ENCODE peak calls at places on chromosomes 2 and 18, in six cellular contexts. B is BJ, V is right lobe of liver, Z is kidney, W is astrocyte, R is neural progenitor cell. A is an unnamed sample.

GRCh38 chr2:236939751-236940229 is 145.9 kb upstream of the COPS8 start:
- DNase-seq in B (no peak), V (no peak), Z (no peak), W (peak), R (no peak), A (no peak)

GRCh38 chr18:35588995-35589394 is 7.5 kb downstream of the GALNT1 start:
- DNase-seq in B (no peak), V (no peak), Z (no peak), W (no peak), R (peak), A (no peak)

GRCh38 chr18:63890950-63891304 is 3.4 kb downstream of the SERPINB2 start:
- DNase-seq in B (no peak), V (no peak), Z (no peak), W (no peak), R (no peak), A (no peak)

GRCh38 chr18:21496277-21496835 is 104.1 kb downstream of the ESCO1 start:
- DNase-seq in B (no peak), V (no peak), Z (no peak), W (no peak), R (no peak), A (no peak)

GRCh38 chr2:116319935-116320334 is 1494.6 kb upstream of the DDX18 start:
- DNase-seq in B (no peak), V (no peak), Z (no peak), W (no peak), R (peak), A (peak)

GRCh38 chr2:3198119-3198518 is 179.5 kb downstream of the EIPR1 start:
- DNase-seq in B (no peak), V (no peak), Z (no peak), W (no peak), R (peak), A (no peak)

GRCh38 chr2:162992828-162993227 is 154.3 kb upstream of the KCNH7 start:
- DNase-seq in B (no peak), V (no peak), Z (no peak), W (no peak), R (no peak), A (no peak)

GRCh38 chr2:184187421-184187971 is 410.8 kb upstream of the ZNF804A start:
- DNase-seq in B (no peak), V (no peak), Z (peak), W (no peak), R (no peak), A (no peak)

GRCh38 chr2:63881208-63881607 is 39.5 kb downstream of the UGP2 start:
- DNase-seq in B (no peak), V (no peak), Z (no peak), W (no peak), R (no peak), A (no peak)

GRCh38 chr2:20061940-20062339 is 10.5 kb upstream of the LAPTM4A start:
- DNase-seq in B (no peak), V (no peak), Z (no peak), W (no peak), R (no peak), A (no peak)

GRCh38 chr2:20353597-20353996 is 3.0 kb upstream of the PUM2 start:
- DNase-seq in B (no peak), V (no peak), Z (no peak), W (no peak), R (no peak), A (no peak)

GRCh38 chr2:190880374-190881073 is at the start of gene GLS:
- DNase-seq in B (peak), V (peak), Z (peak), W (peak), R (peak), A (peak)

GRCh38 chr2:70716131-70716766 is 51.8 kb downstream of the ADD2 start:
- DNase-seq in B (no peak), V (no peak), Z (no peak), W (no peak), R (no peak), A (no peak)

GRCh38 chr2:170255971-170256370 is 78.0 kb downstream of the MYO3B start:
- DNase-seq in B (peak), V (no peak), Z (no peak), W (peak), R (no peak), A (no peak)

GRCh38 chr2:135563793-135564192 is 32.5 kb downstream of the R3HDM1 start:
- DNase-seq in B (no peak), V (no peak), Z (no peak), W (peak), R (no peak), A (no peak)

GRCh38 chr2:74917702-74918619 is 40.5 kb upstream of the POLE4 start:
- DNase-seq in B (peak), V (no peak), Z (no peak), W (peak), R (no peak), A (no peak)

GRCh38 chr2:185782223-185782769 is 43.7 kb downstream of the FSIP2 start:
- DNase-seq in B (no peak), V (no peak), Z (no peak), W (no peak), R (no peak), A (no peak)

GRCh38 chr18:8706981-8707940 is 1.9 kb downstream of the MTCL1 start:
- DNase-seq in B (no peak), V (peak), Z (peak), W (peak), R (peak), A (no peak)

GRCh38 chr2:127365211-127365643 is 22.5 kb downstream of the MAP3K2 start:
- DNase-seq in B (no peak), V (no peak), Z (no peak), W (no peak), R (peak), A (no peak)

GRCh38 chr2:32723467-32724079 is 95.7 kb downstream of the TTC27 start:
- DNase-seq in B (no peak), V (no peak), Z (no peak), W (no peak), R (no peak), A (no peak)

GRCh38 chr18:61216086-61216485 is 117.1 kb upstream of the CDH20 start:
- DNase-seq in B (no peak), V (no peak), Z (no peak), W (no peak), R (no peak), A (no peak)

DNA sequence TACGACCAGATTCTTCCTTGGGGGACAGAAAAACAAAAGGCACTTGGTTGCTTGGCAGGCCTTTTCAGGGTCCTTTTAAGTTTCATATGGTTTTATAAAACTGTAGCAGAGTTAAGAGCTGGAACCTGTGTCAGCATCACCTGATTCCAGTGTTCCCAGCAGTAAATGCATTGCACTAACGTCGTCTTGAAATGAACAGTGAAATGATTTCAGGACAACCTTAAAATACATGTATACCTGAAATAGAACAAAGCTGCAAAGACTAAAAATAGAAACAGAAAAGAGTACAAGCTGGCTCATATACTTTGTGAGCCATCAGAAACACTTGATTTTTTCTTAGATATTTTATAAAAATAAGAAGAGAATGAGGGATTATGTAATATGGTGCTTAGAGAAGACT is 51.9 kb downstream of the ACSL3 start:
- DNase-seq in B (no peak), V (no peak), Z (no peak), W (no peak), R (no peak), A (no peak)
- H3K4me3 ChIP-seq in B (no peak), V (no peak), Z (no peak), W (no peak), R (no peak), A (no peak)

GRCh38 chr2:240340361-240340761 is 95.1 kb upstream of the GPC1 start:
- DNase-seq in B (no peak), V (no peak), Z (no peak), W (no peak), R (no peak), A (no peak)

GRCh38 chr2:240344904-240345303 is 90.6 kb upstream of the GPC1 start:
- DNase-seq in B (no peak), V (no peak), Z (no peak), W (no peak), R (no peak), A (no peak)

GRCh38 chr2:240341064-240341463 is 94.4 kb upstream of the GPC1 start:
- DNase-seq in B (no peak), V (no peak), Z (no peak), W (no peak), R (no peak), A (no peak)

GRCh38 chr2:240346015-240346752 is 89.3 kb upstream of the GPC1 start:
- DNase-seq in B (no peak), V (no peak), Z (peak), W (no peak), R (no peak), A (no peak)

GRCh38 chr2:240343548-240343947 is 91.9 kb upstream of the GPC1 start:
- DNase-seq in B (no peak), V (no peak), Z (no peak), W (no peak), R (no peak), A (no peak)
- TF ChIP-seq CTCF in B (no peak), V (no peak), Z (no peak), W (no peak), R (no peak), A (no peak)

GRCh38 chr2:54677476-54678265 is 45.8 kb upstream of the EML6 start:
- DNase-seq in B (no peak), V (no peak), Z (no peak), W (no peak), R (no peak), A (no peak)
- H3K4me3 ChIP-seq in B (no peak), V (no peak), Z (no peak), W (no peak), R (no peak), A (no peak)

DNA sequence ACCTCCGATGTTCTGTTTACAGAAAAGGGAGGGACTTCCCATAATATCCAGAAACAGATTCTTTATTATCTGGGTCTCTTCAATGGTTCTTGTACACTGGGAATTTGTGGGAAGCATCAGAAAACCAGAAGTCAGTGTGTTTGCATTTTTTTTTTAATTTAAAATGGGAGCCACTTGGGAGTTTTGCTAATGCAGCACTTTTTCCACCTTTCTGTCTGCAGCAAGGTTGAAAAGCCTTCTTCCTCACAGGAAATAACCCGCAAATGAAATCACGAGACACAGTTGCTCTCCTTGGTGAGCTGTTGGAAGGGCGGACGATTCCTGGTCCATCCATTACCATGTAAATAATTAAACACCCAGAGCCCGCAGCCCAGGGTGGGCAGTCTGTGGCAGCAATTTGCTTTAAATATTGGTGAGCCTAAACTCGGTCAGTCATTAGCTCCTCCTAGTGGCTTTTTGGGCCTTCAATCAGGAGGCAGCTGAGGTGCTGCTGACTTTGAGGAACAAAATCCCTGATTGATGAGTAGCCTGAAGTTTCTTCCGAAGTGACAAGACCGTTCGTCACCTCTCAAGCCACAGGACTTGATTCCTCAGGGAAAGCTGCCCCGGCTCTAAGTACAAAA is 471.5 kb downstream of the EPHA4 start:
- DNase-seq in B (no peak), V (no peak), Z (no peak), W (no peak), R (peak), A (no peak)
- TF ChIP-seq CTCF in B (peak), V (peak), Z (no peak), W (peak), R (peak), A (peak)

GRCh38 chr18:62484941-62485340 is 37.9 kb upstream of the ZCCHC2 start:
- DNase-seq in B (no peak), V (no peak), Z (no peak), W (no peak), R (no peak), A (no peak)

GRCh38 chr18:62487161-62487560 is 35.7 kb upstream of the ZCCHC2 start:
- DNase-seq in B (no peak), V (no peak), Z (no peak), W (no peak), R (no peak), A (no peak)

GRCh38 chr18:62485684-62486083 is 37.1 kb upstream of the ZCCHC2 start:
- DNase-seq in B (peak), V (no peak), Z (no peak), W (peak), R (no peak), A (peak)

GRCh38 chr18:62490967-62491366 is 31.9 kb upstream of the ZCCHC2 start:
- DNase-seq in B (no peak), V (no peak), Z (no peak), W (no peak), R (no peak), A (no peak)

DNA sequence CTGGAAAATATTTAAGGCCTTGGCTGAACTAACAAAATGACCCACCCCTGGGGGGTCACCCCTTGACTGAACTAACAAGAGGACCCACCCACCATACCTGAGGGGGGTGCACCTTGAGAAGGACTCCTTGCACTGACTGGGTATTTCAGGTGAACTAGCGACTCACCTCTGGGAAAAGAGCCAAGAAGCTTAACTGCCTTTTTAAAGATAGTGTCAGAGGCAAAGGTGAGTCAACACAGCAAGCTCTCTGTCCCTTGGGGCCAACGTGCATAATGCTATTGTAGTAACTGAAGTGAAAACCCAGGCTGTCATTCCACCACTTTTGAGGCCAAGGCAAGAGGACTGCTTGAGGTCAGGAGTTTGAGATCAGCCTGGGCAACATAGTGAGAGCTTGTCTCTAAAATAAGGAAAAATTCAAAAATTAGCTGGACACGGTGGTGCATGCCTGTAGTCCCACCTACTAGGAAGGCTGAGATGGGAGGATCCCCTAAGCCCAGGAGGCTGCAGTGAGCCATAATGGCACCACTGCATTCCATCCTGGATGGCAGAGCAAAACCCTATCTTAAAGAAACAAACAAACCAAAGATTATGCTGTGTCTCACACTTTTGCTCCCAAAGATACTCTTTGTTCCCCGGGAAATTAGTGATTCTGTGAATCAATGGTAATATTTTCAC is 36.4 kb upstream of the ZCCHC2 start:
- DNase-seq in B (no peak), V (no peak), Z (no peak), W (peak), R (no peak), A (peak)
- H3K4me3 ChIP-seq in B (no peak), V (no peak), Z (no peak), W (no peak), R (no peak), A (no peak)

GRCh38 chr2:43270930-43271615 is 44.7 kb upstream of the ZFP36L2 start:
- DNase-seq in B (no peak), V (no peak), Z (no peak), W (no peak), R (no peak), A (no peak)
- TF ChIP-seq CTCF in B (no peak), V (no peak), Z (no peak), W (peak), R (peak), A (peak)

DNA sequence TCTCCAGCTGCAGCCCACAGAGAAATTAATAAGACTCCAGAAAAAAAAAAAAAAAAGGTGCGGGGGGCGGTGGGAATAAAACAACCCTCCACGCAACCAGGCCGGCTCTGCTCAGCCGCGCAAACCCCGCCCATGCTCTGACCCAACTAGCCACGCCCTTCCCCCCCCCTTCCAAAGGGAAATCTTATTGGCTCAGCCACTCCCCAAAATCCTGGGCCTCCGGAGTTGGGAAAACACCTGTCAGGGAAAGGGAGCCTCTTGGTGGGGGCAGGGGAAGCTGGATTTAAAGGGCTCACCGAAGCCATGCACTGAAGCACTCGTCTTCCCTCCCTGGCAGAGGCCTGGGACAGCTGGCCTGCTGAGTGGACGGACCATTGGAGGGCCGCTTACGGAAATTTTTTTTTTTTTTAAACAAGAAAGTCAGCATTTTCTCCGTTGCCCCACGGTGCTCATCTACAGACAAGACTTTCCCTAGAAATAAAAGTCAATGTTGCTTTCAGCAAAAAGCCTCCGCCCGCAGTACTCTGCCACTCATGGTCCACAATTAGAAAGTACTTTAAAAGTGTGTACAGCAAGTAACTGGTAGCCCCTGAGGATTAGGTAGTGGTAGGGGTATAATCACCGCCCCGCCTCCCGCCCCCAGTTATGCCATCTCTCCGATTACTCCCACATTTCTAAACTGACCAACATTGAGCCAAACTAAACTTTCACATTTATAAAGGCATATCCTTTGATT is 711 bp upstream of the ERBB4 start:
- DNase-seq in B (no peak), V (peak), Z (peak), W (no peak), R (peak), A (no peak)
- H3K4me3 ChIP-seq in B (peak), V (peak), Z (peak), W (peak), R (peak), A (peak)

GRCh38 chr18:23929362-23929940 is 85.1 kb upstream of the TTC39C start:
- DNase-seq in B (no peak), V (no peak), Z (no peak), W (no peak), R (no peak), A (no peak)

GRCh38 chr18:23924813-23925212 is 89.7 kb upstream of the TTC39C start:
- DNase-seq in B (no peak), V (no peak), Z (no peak), W (peak), R (no peak), A (peak)

GRCh38 chr18:23927821-23928746 is 86.5 kb upstream of the TTC39C start:
- DNase-seq in B (no peak), V (no peak), Z (no peak), W (peak), R (no peak), A (no peak)

GRCh38 chr18:23930002-23930401 is 84.6 kb upstream of the TTC39C start:
- DNase-seq in B (no peak), V (no peak), Z (no peak), W (no peak), R (no peak), A (no peak)

DNA sequence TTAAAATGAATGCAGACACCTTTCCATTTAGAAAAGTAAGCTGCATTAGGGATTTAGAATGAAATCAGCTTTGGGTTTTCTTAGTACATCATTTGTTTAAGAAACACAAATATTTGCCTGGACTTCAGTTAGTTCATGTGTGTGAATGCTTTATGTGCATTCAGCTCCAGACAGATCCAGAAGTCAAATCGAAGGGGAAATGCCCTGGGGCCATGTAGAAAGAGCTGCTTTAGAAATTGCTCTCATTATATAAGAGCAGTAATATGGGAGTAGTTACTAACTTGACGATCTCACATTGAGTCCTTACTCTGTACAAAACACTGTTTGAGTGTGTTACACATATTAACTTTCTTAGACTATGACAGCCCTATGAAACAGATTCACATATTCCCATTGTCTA is 88.0 kb upstream of the TTC39C start:
- DNase-seq in B (no peak), V (no peak), Z (no peak), W (no peak), R (no peak), A (peak)
- TF ChIP-seq CTCF in B (no peak), V (no peak), Z (no peak), W (no peak), R (no peak), A (no peak)